ENCODE peak calls at places on chromosomes 7 and 10, in four cellular contexts. Y is WTC11, G is K562, U is HepG2. L is an unnamed sample.

GRCh38 chr7:156056548-156056947 is 244.3 kb upstream of the SHH start:
- DNase-seq in U (no peak), Y (no peak), G (no peak), L (no peak)

GRCh38 chr7:81903115-81903514 is 133.3 kb upstream of the HGF start:
- DNase-seq in U (no peak), Y (no peak), G (no peak), L (no peak)

GRCh38 chr7:12884856-12885440 is 197.5 kb downstream of the ARL4A start:
- DNase-seq in G (no peak), Y (no peak), U (no peak), L (no peak)

GRCh38 chr7:4139656-4140320 is 542.3 kb upstream of the FOXK1 start:
- DNase-seq in G (no peak), U (no peak), Y (no peak), L (no peak)

GRCh38 chr10:129472696-129473555 is 5.9 kb downstream of the MGMT start:
- DNase-seq in G (no peak), U (no peak), Y (no peak), L (no peak)

GRCh38 chr10:13834581-13835286 is 248.0 kb downstream of the PRPF18 start:
- DNase-seq in Y (peak), G (no peak), U (no peak), L (no peak)

GRCh38 chr10:34908472-34908871 is 93.4 kb upstream of the PARD3 start:
- DNase-seq in Y (no peak), U (no peak), G (no peak), L (no peak)

GRCh38 chr10:31808258-31809218 is 120.1 kb downstream of the ARHGAP12 start:
- DNase-seq in G (peak), U (peak), Y (no peak), L (peak)

GRCh38 chr7:145219461-145219860 is 383.6 kb upstream of the TPK1 start:
- DNase-seq in G (no peak), Y (no peak), U (no peak), L (no peak)

GRCh38 chr10:19668104-19668503 is 148.1 kb upstream of the PLXDC2 start:
- DNase-seq in Y (no peak), U (no peak), G (no peak), L (no peak)

GRCh38 chr7:39580150-39580874 is 14.1 kb downstream of the YAE1 start:
- DNase-seq in U (peak), G (peak), Y (peak), L (peak)

GRCh38 chr7:44415510-44415909 is 74.9 kb downstream of the NUDCD3 start:
- DNase-seq in Y (no peak), U (no peak), G (no peak), L (no peak)

GRCh38 chr7:33819658-33820057 is 85.7 kb upstream of the BMPER start:
- DNase-seq in G (no peak), Y (no peak), U (no peak), L (no peak)

GRCh38 chr7:33825644-33826043 is 79.7 kb upstream of the BMPER start:
- DNase-seq in U (no peak), G (no peak), Y (no peak), L (no peak)

GRCh38 chr7:33824911-33825459 is 80.4 kb upstream of the BMPER start:
- DNase-seq in U (no peak), Y (no peak), G (no peak), L (no peak)

GRCh38 chr7:33823913-33824312 is 81.4 kb upstream of the BMPER start:
- DNase-seq in Y (no peak), G (no peak), U (no peak), L (no peak)

DNA sequence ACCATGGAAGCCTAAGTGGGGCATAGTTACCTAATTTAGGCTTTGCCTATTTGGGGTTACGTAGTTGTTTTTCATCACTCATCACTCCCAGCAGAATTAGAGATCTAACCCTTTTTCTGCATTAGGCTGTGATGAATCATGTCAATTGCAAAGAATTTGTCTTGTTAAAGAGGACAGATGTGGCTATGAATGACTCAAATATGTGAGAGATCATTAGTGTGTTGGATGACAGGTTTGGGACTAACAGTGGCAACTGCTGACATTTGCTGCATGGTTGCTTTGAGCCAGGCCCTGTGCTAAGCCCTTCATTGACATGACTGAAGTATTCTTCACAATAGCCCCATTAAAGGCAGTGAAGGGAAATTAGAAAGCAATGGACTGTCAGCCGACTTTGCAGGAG is 83.4 kb upstream of the BMPER start:
- DNase-seq in U (no peak), Y (no peak), G (no peak), L (no peak)
- TF ChIP-seq CBFB in U (no peak), Y (no peak), G (no peak), L (no peak)

DNA sequence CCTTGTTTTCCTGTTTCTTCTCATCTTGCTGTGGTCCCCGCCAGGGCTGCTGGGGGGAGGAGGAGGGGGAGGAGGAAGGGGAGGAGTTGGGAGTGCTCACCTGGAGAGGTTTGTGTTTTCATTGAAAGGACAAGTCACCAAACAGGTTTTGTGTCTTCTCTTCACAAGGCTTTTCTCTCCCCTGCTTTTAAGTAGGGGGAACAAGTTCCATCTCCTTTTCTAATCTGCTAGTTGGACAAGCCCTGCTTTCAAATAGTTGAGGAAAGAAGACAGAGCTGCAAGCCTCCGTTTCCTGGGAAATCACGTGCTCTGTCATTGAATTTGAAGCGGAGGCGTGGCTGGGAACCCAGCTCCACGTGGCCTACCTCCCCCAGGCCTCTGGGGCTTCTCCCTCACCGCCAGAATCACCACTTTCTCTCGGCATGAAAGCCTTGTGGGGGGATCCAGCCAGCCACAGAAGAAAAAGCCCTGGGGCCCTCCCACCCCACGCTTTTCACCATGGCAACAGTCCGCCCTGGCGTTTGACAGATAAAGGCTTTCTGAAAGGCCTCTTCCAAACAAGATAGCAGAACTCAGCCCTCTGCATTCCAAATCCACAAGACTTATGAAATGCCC is 51.5 kb downstream of the PROSER2 start:
- DNase-seq in Y (peak), G (peak), U (peak), L (peak)
- TF ChIP-seq CBFB in Y (no peak), G (no peak), U (no peak), L (no peak)

DNA sequence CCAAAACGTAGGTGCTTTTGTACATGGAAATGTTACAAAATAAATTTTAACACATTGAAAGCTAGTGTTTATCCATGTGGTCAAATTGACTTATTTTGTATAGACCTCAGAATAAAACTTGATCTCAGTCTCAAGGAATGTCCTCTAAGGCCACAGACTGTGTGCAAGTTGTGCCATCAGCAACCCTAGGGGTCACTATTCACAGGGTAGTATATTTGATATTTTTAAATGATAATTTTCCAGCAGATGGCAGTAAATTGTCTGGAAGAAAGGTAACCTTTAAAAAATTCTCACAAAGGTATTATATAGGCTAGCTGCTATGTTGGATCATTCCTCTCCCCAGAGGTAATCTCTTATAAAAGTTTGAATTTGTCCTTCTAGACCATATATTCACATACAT is 12.9 kb upstream of the SNX10 start:
- DNase-seq in G (peak), U (peak), Y (no peak), L (no peak)
- TF ChIP-seq CBFB in G (no peak), U (no peak), Y (no peak), L (no peak)

GRCh38 chr7:116164552-116164951 is 45.8 kb upstream of the TES start:
- DNase-seq in G (no peak), U (no peak), Y (no peak), L (no peak)

GRCh38 chr7:116162236-116162635 is 48.1 kb upstream of the TES start:
- DNase-seq in U (no peak), G (no peak), Y (no peak), L (no peak)

GRCh38 chr7:116165717-116166116 is 44.6 kb upstream of the TES start:
- DNase-seq in Y (no peak), G (no peak), U (no peak), L (no peak)

GRCh38 chr7:116161733-116162132 is 48.6 kb upstream of the TES start:
- DNase-seq in U (no peak), G (no peak), Y (no peak), L (no peak)

GRCh38 chr7:116162992-116163391 is 47.3 kb upstream of the TES start:
- DNase-seq in Y (no peak), G (no peak), U (peak), L (no peak)
- TF ChIP-seq CBFB in Y (no peak), G (no peak), U (no peak), L (no peak)

GRCh38 chr7:40604601-40605438 is 470.0 kb downstream of the SUGCT start:
- DNase-seq in G (peak), Y (peak), U (peak), L (no peak)
- TF ChIP-seq CBFB in G (no peak), Y (no peak), U (no peak), L (no peak)

DNA sequence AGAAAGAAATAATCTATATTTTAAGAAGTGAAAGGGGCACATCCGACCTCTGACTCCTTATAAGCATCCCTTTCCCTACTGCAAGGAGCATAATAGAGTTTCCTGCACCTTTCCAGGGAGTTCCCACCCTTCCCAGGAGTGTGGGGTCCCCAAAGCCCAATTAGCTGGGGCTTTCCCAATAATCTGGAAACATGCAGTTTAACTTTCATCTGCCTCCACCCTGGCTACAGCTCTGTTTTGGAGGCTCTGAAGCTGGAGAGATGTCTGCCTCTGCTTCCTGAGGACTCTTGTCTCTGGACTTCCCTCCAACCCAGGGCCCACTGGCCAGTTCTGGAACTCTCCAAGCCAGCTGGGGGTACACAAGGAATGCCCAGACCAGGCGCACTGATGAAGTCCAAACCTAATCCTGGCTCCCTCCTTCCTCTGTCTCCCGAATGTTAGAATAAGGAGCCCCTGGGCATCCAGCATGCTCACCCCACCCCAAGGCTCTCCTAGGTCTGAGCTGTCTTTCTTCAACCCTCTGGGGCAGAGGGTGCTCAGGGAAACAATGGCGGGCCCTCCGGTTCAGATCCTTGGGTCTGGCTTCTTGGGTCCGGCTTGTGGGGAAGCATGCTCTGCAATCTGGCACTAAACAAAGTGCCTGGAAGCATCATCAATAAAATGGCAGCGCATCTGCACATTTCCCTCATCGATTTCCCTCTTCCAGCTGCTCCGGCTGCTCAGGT is 13.4 kb downstream of the HOXA4 start:
- DNase-seq in Y (no peak), U (no peak), G (no peak), L (no peak)
- TF ChIP-seq CBFB in Y (no peak), U (no peak), G (no peak), L (no peak)

DNA sequence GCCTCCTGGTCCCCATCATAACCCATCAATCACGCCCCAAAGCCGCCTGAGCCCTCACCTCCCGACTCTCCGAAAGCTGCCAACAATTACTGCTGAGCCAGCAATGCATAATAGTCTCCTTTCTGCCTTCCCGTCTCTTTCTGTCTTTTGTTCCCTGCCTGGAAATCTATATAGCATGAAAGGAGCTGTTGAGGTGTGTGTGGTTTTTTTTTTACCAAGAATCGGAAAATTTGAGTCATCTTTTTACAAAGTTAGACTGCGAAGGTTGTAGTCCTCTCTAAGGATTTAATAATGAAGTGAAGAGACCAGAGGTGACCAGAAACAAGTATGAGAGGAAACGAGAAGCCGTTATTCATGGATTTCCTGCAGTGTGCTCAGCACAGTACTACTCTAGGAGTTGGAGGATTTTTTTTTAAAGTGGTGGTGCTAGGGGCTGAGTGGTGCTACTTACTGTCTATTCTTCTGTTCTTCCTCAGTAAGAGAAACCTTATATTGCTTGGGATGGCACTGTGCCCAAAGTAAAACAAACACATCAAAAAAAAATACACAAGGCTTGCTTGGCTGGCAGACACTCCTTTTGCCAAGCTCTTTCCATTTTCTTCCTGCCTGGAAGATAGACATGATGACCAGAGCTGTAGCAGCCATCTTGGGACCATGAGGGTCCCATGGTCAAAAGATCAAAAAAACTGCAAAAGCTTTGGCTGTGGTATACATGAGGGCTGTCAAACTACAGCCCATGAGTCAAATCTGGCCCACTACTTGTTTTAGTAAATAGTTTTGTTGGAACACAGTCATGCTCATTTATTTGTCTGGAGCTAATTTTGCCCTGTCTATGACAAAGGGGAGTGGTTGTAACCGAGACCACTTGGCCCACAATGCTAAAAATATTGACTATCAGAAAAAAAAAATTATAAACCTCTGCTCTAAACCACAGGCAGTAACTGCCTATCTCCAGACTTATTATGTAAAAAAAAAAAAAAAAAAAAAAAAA is 37.3 kb downstream of the ASB13 start:
- DNase-seq in G (no peak), U (no peak), Y (no peak), L (no peak)
- TF ChIP-seq CBFB in G (no peak), U (no peak), Y (no peak), L (no peak)

GRCh38 chr7:5229451-5230271 is 39.6 kb downstream of the WIPI2 start:
- DNase-seq in U (no peak), G (no peak), Y (no peak), L (no peak)

GRCh38 chr7:5226921-5227785 is 37.1 kb downstream of the WIPI2 start:
- DNase-seq in U (no peak), Y (no peak), G (peak), L (no peak)

GRCh38 chr7:5230272-5231067 is 40.4 kb downstream of the WIPI2 start:
- DNase-seq in U (no peak), Y (no peak), G (no peak), L (no peak)

GRCh38 chr7:5225616-5226290 is 35.7 kb downstream of the WIPI2 start:
- DNase-seq in Y (no peak), U (no peak), G (no peak), L (no peak)

DNA sequence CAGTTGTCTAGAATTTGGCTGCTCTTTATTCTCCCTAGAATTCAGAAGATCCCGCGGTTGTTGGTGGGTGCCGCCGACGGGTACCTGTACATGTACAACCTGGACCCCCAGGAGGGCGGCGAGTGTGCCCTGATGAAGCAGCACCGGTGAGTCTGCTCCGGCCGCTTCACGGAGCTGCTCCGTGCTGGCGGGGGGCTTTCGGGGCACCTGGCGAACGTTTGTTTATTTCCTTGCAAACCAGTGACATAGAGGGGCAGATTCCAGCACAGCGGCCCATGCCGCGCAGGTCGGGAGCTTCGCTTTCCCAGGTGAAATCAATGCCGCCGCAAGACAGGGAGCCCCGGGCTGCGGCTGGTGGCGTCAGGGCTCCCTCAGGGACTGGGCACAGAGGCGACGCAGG is 38.0 kb downstream of the WIPI2 start:
- DNase-seq in G (no peak), U (no peak), Y (no peak), L (no peak)
- TF ChIP-seq CBFB in G (no peak), U (no peak), Y (no peak), L (no peak)

GRCh38 chr7:150340024-150340749 is 1.2 kb downstream of the RARRES2 start:
- DNase-seq in Y (peak), G (peak), U (peak), L (no peak)

GRCh38 chr7:150340875-150341262 is 560 bp downstream of the RARRES2 start:
- DNase-seq in U (no peak), Y (no peak), G (peak), L (no peak)

GRCh38 chr7:150337659-150338081 is 3.8 kb downstream of the RARRES2 start:
- DNase-seq in G (no peak), Y (no peak), U (no peak), L (no peak)

GRCh38 chr7:150338166-150338829 is 3.1 kb downstream of the RARRES2 start:
- DNase-seq in G (no peak), Y (no peak), U (no peak), L (no peak)

DNA sequence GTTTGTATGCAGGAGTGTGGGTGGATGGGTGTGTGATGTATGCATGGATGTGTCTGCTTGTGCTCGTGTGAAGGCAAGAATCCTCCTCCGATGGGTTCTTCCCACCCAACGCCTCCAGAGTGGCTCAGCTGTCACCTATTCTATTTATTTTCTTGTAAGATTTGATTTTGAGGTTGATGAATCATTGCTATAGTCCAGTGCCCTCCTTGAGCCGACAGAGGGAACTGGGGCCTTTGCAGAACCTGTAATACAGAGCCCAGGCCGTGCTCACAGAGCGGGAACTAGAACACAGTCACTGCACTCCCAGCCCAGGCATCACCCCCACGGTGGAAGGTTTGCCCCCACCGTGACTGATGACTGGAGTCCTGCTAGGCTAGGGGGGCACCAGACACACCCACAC is 2.1 kb downstream of the RARRES2 start:
- DNase-seq in Y (no peak), G (no peak), U (no peak), L (no peak)
- TF ChIP-seq CBFB in Y (no peak), G (no peak), U (no peak), L (no peak)